ENCODE peak calls at places on chromosomes 5 and 9, in eight cellular contexts. A, E, H, I, C, J, N and Q are unnamed samples.

GRCh38 chr5:64767959-64768357 is 533 bp downstream of the SREK1IP1 start:
- DNase-seq in A (no peak), E (no peak), H (no peak), I (no peak), C (no peak), J (no peak), N (peak), Q (no peak)

GRCh38 chr9:129990269-129991005 is 52.6 kb downstream of the FNBP1 start:
- DNase-seq in A (no peak), E (no peak), H (no peak), I (no peak), C (peak), J (no peak), N (no peak), Q (no peak)

GRCh38 chr5:150616024-150616470 is 24.4 kb upstream of the SYNPO start:
- DNase-seq in A (no peak), E (peak), H (no peak), I (no peak), C (no peak), J (peak), N (no peak), Q (no peak)

GRCh38 chr5:116370886-116371285 is 203.7 kb downstream of the SEMA6A start:
- DNase-seq in A (no peak), E (no peak), H (no peak), I (no peak), C (no peak), J (no peak), N (no peak), Q (no peak)

GRCh38 chr9:89941875-89942274 is 337.1 kb downstream of the GADD45G start:
- DNase-seq in A (no peak), E (no peak), H (no peak), I (peak), C (no peak), J (no peak), N (no peak), Q (no peak)

GRCh38 chr5:123075521-123076163 is 13.4 kb upstream of the PRDM6 start:
- DNase-seq in A (no peak), E (no peak), H (no peak), I (no peak), C (no peak), J (peak), N (no peak), Q (no peak)

GRCh38 chr5:10656176-10656830 is 92.4 kb downstream of the ANKRD33B start:
- DNase-seq in A (no peak), E (no peak), H (peak), I (no peak), C (no peak), J (no peak), N (no peak), Q (no peak)

GRCh38 chr5:100584069-100584468 is 48.9 kb downstream of the FAM174A start:
- DNase-seq in A (no peak), E (no peak), H (no peak), I (no peak), C (no peak), J (no peak), N (no peak), Q (peak)

GRCh38 chr5:141841781-141842180 is 36.4 kb downstream of the PCDH1 start:
- DNase-seq in A (peak), E (no peak), H (no peak), I (no peak), C (no peak), J (peak), N (no peak), Q (no peak)

GRCh38 chr5:142748568-142749249 is 21.5 kb upstream of the ARHGAP26 start:
- DNase-seq in A (peak), E (no peak), H (no peak), I (no peak), C (peak), J (peak), N (peak), Q (no peak)

GRCh38 chr9:18238254-18238653 is 235.7 kb upstream of the ADAMTSL1 start:
- DNase-seq in A (no peak), E (no peak), H (peak), I (peak), C (no peak), J (no peak), N (no peak), Q (no peak)

GRCh38 chr9:38228331-38229122 is 159.5 kb upstream of the SHB start:
- DNase-seq in A (no peak), E (no peak), H (no peak), I (no peak), C (no peak), J (no peak), N (no peak), Q (no peak)

GRCh38 chr9:7144265-7145046 is 386.7 kb downstream of the KDM4C start:
- DNase-seq in A (no peak), E (no peak), H (no peak), I (no peak), C (no peak), J (no peak), N (no peak), Q (no peak)

GRCh38 chr5:132754947-132755346 is 7.7 kb downstream of the CCNI2 start:
- DNase-seq in A (no peak), E (no peak), H (no peak), I (no peak), C (no peak), J (no peak), N (no peak), Q (no peak)

GRCh38 chr9:34252670-34253459 is 74.0 kb downstream of the UBAP1 start:
- DNase-seq in A (peak), E (peak), H (no peak), I (no peak), C (peak), J (peak), N (peak), Q (peak)

GRCh38 chr9:137195525-137196220 is 4.9 kb downstream of the TPRN start:
- DNase-seq in A (no peak), E (no peak), H (no peak), I (no peak), C (no peak), J (peak), N (no peak), Q (no peak)

GRCh38 chr5:100796851-100797250 is 106.2 kb downstream of the ST8SIA4 start:
- DNase-seq in A (no peak), E (no peak), H (no peak), I (no peak), C (no peak), J (no peak), N (no peak), Q (no peak)

GRCh38 chr5:154199263-154199662 is 8.7 kb downstream of the GALNT10 start:
- DNase-seq in A (no peak), E (no peak), H (no peak), I (no peak), C (no peak), J (no peak), N (no peak), Q (no peak)

GRCh38 chr9:78369644-78370219 is 72.8 kb downstream of the PSAT1 start:
- DNase-seq in A (peak), E (peak), H (no peak), I (peak), C (peak), J (peak), N (peak), Q (peak)

GRCh38 chr9:96150324-96151023 is 151.5 kb downstream of the HSD17B3 start:
- DNase-seq in A (no peak), E (no peak), H (no peak), I (no peak), C (no peak), J (no peak), N (no peak), Q (no peak)

GRCh38 chr9:278651-279050 is 64.0 kb downstream of the DOCK8 start:
- DNase-seq in A (no peak), E (no peak), H (no peak), I (no peak), C (no peak), J (no peak), N (no peak), Q (peak)

GRCh38 chr5:177471610-177472356 is 1.7 kb downstream of the DBN1 start:
- DNase-seq in A (peak), E (no peak), H (no peak), I (no peak), C (no peak), J (peak), N (no peak), Q (no peak)

GRCh38 chr5:174503461-174504265 is 220.7 kb upstream of the MSX2 start:
- DNase-seq in A (no peak), E (no peak), H (peak), I (peak), C (no peak), J (no peak), N (no peak), Q (no peak)

GRCh38 chr5:91089758-91090157 is 293.4 kb downstream of the ARRDC3 start:
- DNase-seq in A (no peak), E (no peak), H (no peak), I (no peak), C (no peak), J (no peak), N (no peak), Q (no peak)

GRCh38 chr5:134252671-134253070 is 26.8 kb upstream of the PPP2CA start:
- DNase-seq in A (no peak), E (no peak), H (no peak), I (no peak), C (no peak), J (no peak), N (no peak), Q (no peak)

GRCh38 chr9:75185585-75186170 is 97.4 kb downstream of the OSTF1 start:
- DNase-seq in A (no peak), E (peak), H (no peak), I (no peak), C (peak), J (peak), N (peak), Q (no peak)

GRCh38 chr5:61625682-61626620 is 293.9 kb downstream of the ZSWIM6 start:
- DNase-seq in A (peak), E (peak), H (peak), I (no peak), C (peak), J (peak), N (peak), Q (peak)
- TF ChIP-seq CTCF in A (no peak), E (no peak), H (no peak), I (no peak), C (no peak), J (no peak), N (no peak), Q (no peak)

GRCh38 chr5:96381526-96381925 is 51.5 kb downstream of the PCSK1 start:
- DNase-seq in A (no peak), E (no peak), H (no peak), I (no peak), C (no peak), J (no peak), N (peak), Q (no peak)
- TF ChIP-seq CTCF in A (no peak), E (no peak), H (peak), I (no peak), C (no peak), J (no peak), N (no peak), Q (no peak)

DNA sequence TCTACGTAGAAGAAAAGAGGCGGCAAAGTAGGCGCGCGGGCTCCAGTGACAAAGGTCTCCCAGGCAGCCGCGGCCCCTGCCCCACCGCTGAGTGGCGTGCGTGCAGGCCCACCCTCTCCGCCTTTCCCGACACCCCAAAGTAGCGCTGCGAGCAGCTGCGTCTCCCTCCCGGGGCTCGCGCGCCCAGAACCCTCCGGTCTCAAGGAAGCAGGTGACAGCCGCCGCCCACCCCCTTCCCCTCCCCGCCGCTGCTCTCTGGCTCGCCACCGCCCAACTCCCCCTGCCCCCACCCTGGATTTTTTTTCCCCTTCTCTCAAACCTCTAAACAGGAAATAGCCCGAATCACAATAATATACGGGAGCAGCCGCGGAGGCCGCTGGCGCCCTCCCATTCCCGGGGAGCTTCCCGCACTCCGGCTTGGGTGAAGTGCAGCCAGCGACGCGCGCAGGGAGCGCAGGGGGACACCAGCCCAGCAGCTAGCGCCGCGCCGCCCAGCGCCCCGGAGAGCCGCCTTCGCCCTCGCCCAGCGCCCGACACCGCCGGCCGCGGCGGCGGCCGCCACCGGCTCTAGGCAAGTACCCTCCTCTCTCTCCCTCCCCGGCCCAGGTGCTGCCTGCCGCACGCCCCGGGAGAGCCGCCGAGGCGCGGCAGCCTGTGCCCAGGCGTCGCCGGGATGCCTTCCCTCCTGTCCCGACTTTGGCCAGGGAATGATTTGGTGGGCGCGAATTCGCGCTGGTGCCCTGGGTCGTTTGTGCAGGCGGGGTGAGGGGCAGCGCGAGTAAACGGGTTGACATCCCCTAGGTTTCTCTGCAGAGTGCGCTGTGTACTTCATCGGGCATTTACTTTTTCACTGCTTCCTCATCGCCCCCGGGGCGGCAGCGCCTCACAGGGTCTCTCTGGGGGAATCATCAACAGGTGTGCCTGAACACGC is 52.7 kb upstream of the TJP2 start:
- DNase-seq in A (peak), E (peak), H (peak), I (no peak), C (peak), J (peak), N (peak), Q (peak)
- TF ChIP-seq CTCF in A (no peak), E (no peak), H (peak), I (no peak), C (no peak), J (no peak), N (no peak), Q (no peak)

GRCh38 chr5:131160134-131160533 is 4.9 kb downstream of the HINT1 start:
- DNase-seq in A (no peak), E (no peak), H (no peak), I (no peak), C (no peak), J (no peak), N (no peak), Q (no peak)

GRCh38 chr5:131167615-131168014 is 2.6 kb upstream of the HINT1 start:
- DNase-seq in A (no peak), E (no peak), H (no peak), I (no peak), C (no peak), J (no peak), N (no peak), Q (no peak)

GRCh38 chr5:131163315-131164119 is 1.5 kb downstream of the HINT1 start:
- DNase-seq in A (no peak), E (no peak), H (no peak), I (no peak), C (no peak), J (no peak), N (no peak), Q (no peak)

GRCh38 chr5:131164931-131165727 is at the start of gene HINT1:
- DNase-seq in A (peak), E (peak), H (peak), I (peak), C (peak), J (peak), N (peak), Q (peak)

GRCh38 chr5:131164161-131164930 is 710 bp downstream of the HINT1 start:
- DNase-seq in A (peak), E (peak), H (peak), I (peak), C (peak), J (peak), N (peak), Q (peak)
- TF ChIP-seq CTCF in A (peak), E (no peak), H (peak), I (no peak), C (peak), J (no peak), N (no peak), Q (peak)

GRCh38 chr5:56317923-56318561 is 84.9 kb upstream of the ANKRD55 start:
- DNase-seq in A (no peak), E (no peak), H (no peak), I (no peak), C (peak), J (no peak), N (no peak), Q (no peak)

GRCh38 chr5:56319281-56320242 is 86.4 kb upstream of the ANKRD55 start:
- DNase-seq in A (peak), E (no peak), H (peak), I (no peak), C (no peak), J (no peak), N (no peak), Q (no peak)

GRCh38 chr5:56313596-56313995 is 80.5 kb upstream of the ANKRD55 start:
- DNase-seq in A (no peak), E (no peak), H (no peak), I (no peak), C (no peak), J (no peak), N (no peak), Q (no peak)

GRCh38 chr5:56314536-56314935 is 81.4 kb upstream of the ANKRD55 start:
- DNase-seq in A (no peak), E (no peak), H (no peak), I (no peak), C (peak), J (peak), N (no peak), Q (peak)

GRCh38 chr5:56316302-56316994 is 83.3 kb upstream of the ANKRD55 start:
- DNase-seq in A (no peak), E (no peak), H (no peak), I (no peak), C (no peak), J (no peak), N (no peak), Q (no peak)
- TF ChIP-seq CTCF in A (no peak), E (no peak), H (no peak), I (no peak), C (no peak), J (no peak), N (no peak), Q (no peak)

GRCh38 chr9:133591116-133591910 is 17.9 kb downstream of the FAM163B start:
- DNase-seq in A (no peak), E (no peak), H (no peak), I (no peak), C (no peak), J (no peak), N (no peak), Q (no peak)

GRCh38 chr9:133587466-133587865 is 21.7 kb downstream of the FAM163B start:
- DNase-seq in A (no peak), E (no peak), H (no peak), I (no peak), C (no peak), J (no peak), N (no peak), Q (no peak)

GRCh38 chr9:133591985-133592384 is 17.2 kb downstream of the FAM163B start:
- DNase-seq in A (no peak), E (no peak), H (no peak), I (no peak), C (no peak), J (no peak), N (no peak), Q (no peak)

GRCh38 chr9:133590231-133590855 is 18.8 kb downstream of the FAM163B start:
- DNase-seq in A (no peak), E (no peak), H (no peak), I (no peak), C (no peak), J (no peak), N (no peak), Q (no peak)

DNA sequence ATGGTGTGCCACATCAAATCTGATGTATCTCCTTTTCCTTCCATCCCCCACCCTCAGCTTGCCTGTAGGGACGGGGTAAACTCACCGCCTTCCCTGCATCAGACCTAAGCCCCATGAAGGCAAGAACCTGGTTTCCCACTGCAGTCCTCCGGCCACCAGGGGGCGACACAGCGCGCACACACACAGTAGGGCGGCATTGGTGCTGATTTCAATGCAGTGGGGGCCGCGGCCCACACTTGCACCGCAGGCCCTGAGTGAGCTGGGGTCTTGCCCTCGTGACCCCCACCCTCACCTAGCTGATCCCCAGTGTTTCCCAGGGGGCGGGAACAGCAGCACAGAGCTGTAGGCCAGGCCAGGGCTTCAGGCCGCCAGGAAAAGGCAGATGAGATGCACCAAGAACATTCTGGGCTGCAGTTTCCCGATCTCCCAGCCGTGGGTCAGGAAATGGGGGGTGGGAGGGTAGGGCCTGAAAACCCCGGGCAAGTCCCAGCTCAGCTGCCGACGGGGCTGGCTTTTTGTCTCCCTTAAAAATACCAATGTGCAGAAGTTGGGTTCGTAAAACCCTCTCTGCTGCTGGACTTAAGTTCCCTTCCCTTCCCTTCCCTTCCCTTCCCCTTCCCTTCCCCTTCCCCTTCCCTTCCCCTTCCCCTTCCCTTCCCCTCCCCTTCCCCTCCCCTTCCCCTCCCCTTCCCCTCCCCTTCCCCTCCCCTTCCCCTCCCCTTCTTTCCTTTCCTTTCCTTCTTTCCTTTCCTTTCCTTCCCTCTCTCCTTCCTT is 19.5 kb downstream of the FAM163B start:
- DNase-seq in A (no peak), E (no peak), H (no peak), I (no peak), C (peak), J (no peak), N (no peak), Q (peak)
- TF ChIP-seq CTCF in A (peak), E (peak), H (peak), I (peak), C (peak), J (no peak), N (peak), Q (peak)